ENCODE peak calls at places on chromosomes 1 and 21, in six cellular contexts. N is HFFc6, H is COR-L47, A is AG08396, M is iPS-NIHi11, J is globus pallidus. G is an unnamed sample.

GRCh38 chr1:151187205-151187604 is 2.8 kb downstream of the VPS72 start:
- DNase-seq in N (no peak), A (no peak), M (no peak), H (no peak), J (no peak), G (no peak)

GRCh38 chr1:30801826-30802198 is 44.2 kb upstream of the LAPTM5 start:
- DNase-seq in N (peak), J (peak), H (peak), A (peak), M (peak), G (peak)

GRCh38 chr21:44399151-44399954 is 45.9 kb downstream of the TRPM2 start:
- DNase-seq in J (no peak), H (no peak), A (no peak), N (no peak), M (no peak), G (no peak)

GRCh38 chr21:29627905-29628304 is 311.9 kb downstream of the GRIK1 start:
- DNase-seq in M (no peak), J (no peak), A (no peak), H (no peak), N (no peak), G (no peak)

GRCh38 chr1:234554157-234554477 is 55.9 kb downstream of the IRF2BP2 start:
- DNase-seq in N (no peak), M (no peak), H (no peak), A (no peak), J (no peak), G (no peak)

GRCh38 chr1:14149431-14149830 is 449.1 kb upstream of the KAZN start:
- DNase-seq in J (no peak), H (no peak), M (peak), N (no peak), A (no peak), G (no peak)

GRCh38 chr1:181028241-181029014 is 5.4 kb upstream of the MR1 start:
- DNase-seq in H (no peak), A (peak), J (no peak), M (no peak), N (peak), G (peak)

GRCh38 chr1:180544050-180544449 is 14.7 kb upstream of the OVAAL start:
- DNase-seq in A (no peak), H (no peak), M (no peak), J (no peak), N (no peak), G (no peak)

GRCh38 chr1:37763791-37764741 is 854 bp downstream of the EPHA10 start:
- DNase-seq in N (no peak), H (no peak), A (peak), J (no peak), M (peak), G (peak)

GRCh38 chr1:50605186-50605875 is 182.1 kb upstream of the DMRTA2 start:
- DNase-seq in J (peak), N (peak), A (peak), H (peak), M (peak), G (peak)

GRCh38 chr1:226063362-226064167 is 1.0 kb downstream of the H3-3A start:
- DNase-seq in H (peak), J (peak), A (peak), M (no peak), N (peak), G (peak)

GRCh38 chr1:3539707-3540425 is 71.4 kb downstream of the MEGF6 start:
- DNase-seq in A (no peak), J (peak), N (no peak), H (no peak), M (no peak), G (peak)

GRCh38 chr1:184485731-184486723 is 99.2 kb downstream of the C1orf21 start:
- DNase-seq in J (no peak), A (no peak), H (no peak), M (no peak), N (peak), G (peak)

GRCh38 chr21:45992311-45993209 is 11.0 kb downstream of the COL6A1 start:
- DNase-seq in N (no peak), M (peak), A (no peak), H (no peak), J (no peak), G (no peak)

G was measured in EH.